ENCODE peak calls at places on chromosomes 12 and 14, in six cellular contexts. J is upper lobe of right lung, F is cardiac muscle cell, Z is Panc1, G is kidney, M is AG09309. I is an unnamed sample.

GRCh38 chr12:112904571-112904970 is 2.2 kb upstream of the OAS1 start:
- DNase-seq in J (no peak), F (no peak), Z (no peak), G (no peak), M (no peak), I (no peak)

GRCh38 chr12:10130042-10130441 is at the start of gene CLEC7A:
- DNase-seq in J (no peak), F (no peak), Z (no peak), G (no peak), M (no peak), I (no peak)

GRCh38 chr12:22356231-22356630 is 21.7 kb upstream of the ST8SIA1 start:
- DNase-seq in J (no peak), F (no peak), Z (no peak), G (no peak), M (no peak), I (no peak)

GRCh38 chr12:127809236-127809635 is 457.7 kb upstream of the TMEM132C start:
- DNase-seq in J (no peak), F (no peak), Z (no peak), G (no peak), M (peak), I (no peak)

GRCh38 chr12:57708296-57708695 is 14.4 kb downstream of the OS9 start:
- DNase-seq in J (no peak), F (no peak), Z (no peak), G (no peak), M (no peak), I (no peak)

GRCh38 chr14:60226296-60226695 is 22.7 kb upstream of the PPM1A start:
- DNase-seq in J (no peak), F (no peak), Z (no peak), G (no peak), M (no peak), I (no peak)

GRCh38 chr14:87102979-87103378 is 890.0 kb downstream of the GALC start:
- DNase-seq in J (no peak), F (no peak), Z (no peak), G (no peak), M (no peak), I (no peak)

GRCh38 chr14:66434464-66434863 is 51.7 kb upstream of the CCDC196 start:
- DNase-seq in J (no peak), F (no peak), Z (no peak), G (no peak), M (no peak), I (no peak)

GRCh38 chr12:24780969-24781368 is 167.9 kb downstream of the BCAT1 start:
- DNase-seq in J (no peak), F (no peak), Z (no peak), G (no peak), M (peak), I (no peak)

GRCh38 chr14:68670344-68670725 is 122.5 kb downstream of the ZFP36L1 start:
- DNase-seq in J (no peak), F (no peak), Z (no peak), G (no peak), M (no peak), I (no peak)

GRCh38 chr12:116213014-116213413 is 64.5 kb downstream of the MED13L start:
- DNase-seq in J (no peak), F (no peak), Z (no peak), G (no peak), M (no peak), I (no peak)

GRCh38 chr12:120758798-120759590 is 33.4 kb downstream of the ACADS start:
- DNase-seq in J (no peak), F (no peak), Z (no peak), G (no peak), M (no peak), I (no peak)

GRCh38 chr12:115243933-115244628 is 560.1 kb upstream of the TBX3 start:
- DNase-seq in J (no peak), F (no peak), Z (no peak), G (no peak), M (no peak), I (no peak)

GRCh38 chr12:21138016-21138415 is 7.0 kb downstream of the SLCO1B1 start:
- DNase-seq in J (no peak), F (no peak), Z (no peak), G (no peak), M (no peak), I (no peak)

GRCh38 chr14:86311151-86311550 is 781.2 kb downstream of the FLRT2 start:
- DNase-seq in J (no peak), F (no peak), Z (no peak), G (no peak), M (no peak), I (no peak)

GRCh38 chr12:127941332-127941731 is 325.6 kb upstream of the TMEM132C start:
- DNase-seq in J (no peak), F (no peak), Z (no peak), G (no peak), M (no peak), I (no peak)

DNA sequence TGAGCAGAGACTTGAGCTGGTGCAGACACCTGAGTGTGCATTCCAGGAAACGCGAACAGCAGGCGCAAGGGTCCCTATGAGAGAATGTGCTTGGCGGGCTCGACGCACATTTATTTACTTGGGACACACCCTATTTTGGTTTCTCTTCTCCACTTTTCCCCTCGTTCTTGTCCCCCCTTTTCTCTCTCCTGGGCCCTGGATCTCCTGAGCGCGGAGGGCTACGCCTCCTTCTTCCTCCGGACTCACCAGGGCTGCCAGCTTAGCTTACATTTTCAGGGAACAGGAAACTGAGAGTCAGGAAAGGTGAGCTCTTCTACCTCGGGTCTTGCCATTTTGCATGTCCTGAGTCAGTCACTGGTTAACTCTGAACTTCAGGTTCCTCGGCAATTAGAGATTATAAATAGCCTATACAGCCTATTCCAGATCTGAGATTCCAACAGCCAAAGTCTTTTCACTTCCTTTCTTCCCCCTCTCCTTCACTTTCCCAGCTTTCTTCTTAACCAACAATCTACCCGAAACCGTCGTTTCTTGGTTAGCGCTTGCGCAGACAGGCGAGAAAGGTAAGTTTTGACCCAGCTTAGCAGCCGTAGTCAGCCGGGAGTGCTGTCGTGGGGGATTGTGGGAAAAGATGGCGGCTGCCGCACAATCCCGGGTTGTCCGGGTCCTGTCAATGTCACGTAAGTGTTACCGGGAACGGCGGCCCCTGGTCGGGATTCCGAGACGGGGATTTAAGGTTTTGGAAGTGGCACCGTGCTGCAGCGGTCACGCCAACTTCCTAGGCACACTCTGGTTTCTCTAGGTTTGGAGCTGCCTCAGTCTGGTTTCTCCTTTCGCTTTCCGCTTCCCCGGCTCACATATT is at the start of the genes AKAP3 and NDUFA9:
- DNase-seq in J (peak), F (peak), Z (peak), G (peak), M (peak), I (peak)
- H3K4me3 ChIP-seq in J (peak), F (peak), Z (peak), G (peak), M (peak), I (peak)

DNA sequence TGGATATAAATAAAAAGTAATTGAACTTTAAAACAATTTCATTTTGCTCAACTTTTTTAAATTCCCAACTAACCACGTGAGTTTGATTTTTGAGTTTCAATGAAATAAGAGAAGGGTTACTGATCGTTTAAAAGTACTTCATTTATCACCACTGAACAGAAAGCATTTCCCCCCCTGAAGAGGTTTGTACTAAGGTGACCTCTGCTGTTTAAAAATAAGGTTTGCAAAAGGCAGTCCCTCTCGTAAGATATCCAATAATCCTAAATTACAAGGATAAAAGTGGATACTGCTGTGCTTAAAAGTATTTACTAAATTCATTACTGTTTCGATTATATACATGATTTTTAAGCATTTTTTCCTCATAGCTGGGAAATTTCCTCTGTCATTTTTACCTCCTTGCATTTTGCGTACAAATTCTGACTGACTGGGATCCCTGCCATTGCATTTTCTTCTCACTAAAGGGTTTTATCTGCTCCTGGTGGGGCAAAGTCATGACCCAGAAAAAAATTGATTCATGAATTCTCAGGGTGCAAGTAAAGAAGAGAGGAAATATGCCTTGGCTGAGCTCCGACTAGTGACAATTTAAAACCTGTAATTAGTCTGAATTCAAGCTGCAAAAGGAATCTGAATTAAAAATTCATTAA is 463.8 kb downstream of the PRKD1 start:
- DNase-seq in J (no peak), F (peak), Z (no peak), G (no peak), M (no peak), I (no peak)
- TF ChIP-seq CTCF in J (no peak), F (peak), Z (no peak), G (no peak), M (peak), I (no peak)

GRCh38 chr12:13100610-13100881 is 2.9 kb downstream of the GSG1 start:
- DNase-seq in J (no peak), F (no peak), Z (no peak), G (no peak), M (no peak), I (no peak)

GRCh38 chr12:13100882-13101769 is 2.3 kb downstream of the GSG1 start:
- DNase-seq in J (peak), F (peak), Z (no peak), G (peak), M (peak), I (peak)

GRCh38 chr12:13099066-13099909 is 4.2 kb downstream of the GSG1 start:
- DNase-seq in J (no peak), F (no peak), Z (no peak), G (no peak), M (no peak), I (no peak)

GRCh38 chr12:13101854-13102375 is 1.6 kb downstream of the GSG1 start:
- DNase-seq in J (no peak), F (no peak), Z (no peak), G (no peak), M (no peak), I (no peak)

DNA sequence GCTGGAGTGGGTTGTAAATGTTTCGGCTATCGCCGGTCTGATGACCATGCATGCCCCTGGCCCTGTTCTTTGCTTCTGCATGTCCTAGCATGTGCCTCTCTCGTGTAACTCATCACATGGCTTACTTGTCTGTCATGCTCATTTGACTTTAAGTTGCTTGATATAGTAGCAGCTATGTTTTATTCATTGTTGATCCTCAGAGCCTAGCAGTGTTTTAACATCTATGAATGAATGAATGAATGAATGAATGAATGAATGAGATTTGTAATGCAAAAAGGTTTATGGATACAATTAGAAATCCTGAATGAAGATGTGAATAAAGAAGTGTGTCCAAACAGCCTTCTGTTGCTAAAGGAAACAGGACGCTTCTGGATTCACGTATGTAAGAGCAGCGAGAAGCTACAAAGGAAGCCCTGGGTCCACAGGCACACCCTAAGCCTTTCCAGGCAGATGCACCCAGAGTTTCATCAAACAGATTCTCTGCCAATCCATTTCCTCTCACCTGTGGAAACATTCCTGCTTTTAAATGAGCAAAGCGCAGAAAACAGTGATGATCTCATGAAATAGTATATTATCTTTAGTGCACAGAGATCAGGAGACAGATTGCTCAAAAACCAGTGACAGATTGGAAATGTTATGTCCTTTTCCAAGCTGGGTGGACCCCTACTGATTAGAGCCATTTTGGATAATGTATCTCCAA is 3.4 kb downstream of the GSG1 start:
- DNase-seq in J (no peak), F (no peak), Z (no peak), G (no peak), M (no peak), I (no peak)
- H3K4me3 ChIP-seq in J (no peak), F (no peak), Z (no peak), G (peak), M (no peak), I (no peak)

DNA sequence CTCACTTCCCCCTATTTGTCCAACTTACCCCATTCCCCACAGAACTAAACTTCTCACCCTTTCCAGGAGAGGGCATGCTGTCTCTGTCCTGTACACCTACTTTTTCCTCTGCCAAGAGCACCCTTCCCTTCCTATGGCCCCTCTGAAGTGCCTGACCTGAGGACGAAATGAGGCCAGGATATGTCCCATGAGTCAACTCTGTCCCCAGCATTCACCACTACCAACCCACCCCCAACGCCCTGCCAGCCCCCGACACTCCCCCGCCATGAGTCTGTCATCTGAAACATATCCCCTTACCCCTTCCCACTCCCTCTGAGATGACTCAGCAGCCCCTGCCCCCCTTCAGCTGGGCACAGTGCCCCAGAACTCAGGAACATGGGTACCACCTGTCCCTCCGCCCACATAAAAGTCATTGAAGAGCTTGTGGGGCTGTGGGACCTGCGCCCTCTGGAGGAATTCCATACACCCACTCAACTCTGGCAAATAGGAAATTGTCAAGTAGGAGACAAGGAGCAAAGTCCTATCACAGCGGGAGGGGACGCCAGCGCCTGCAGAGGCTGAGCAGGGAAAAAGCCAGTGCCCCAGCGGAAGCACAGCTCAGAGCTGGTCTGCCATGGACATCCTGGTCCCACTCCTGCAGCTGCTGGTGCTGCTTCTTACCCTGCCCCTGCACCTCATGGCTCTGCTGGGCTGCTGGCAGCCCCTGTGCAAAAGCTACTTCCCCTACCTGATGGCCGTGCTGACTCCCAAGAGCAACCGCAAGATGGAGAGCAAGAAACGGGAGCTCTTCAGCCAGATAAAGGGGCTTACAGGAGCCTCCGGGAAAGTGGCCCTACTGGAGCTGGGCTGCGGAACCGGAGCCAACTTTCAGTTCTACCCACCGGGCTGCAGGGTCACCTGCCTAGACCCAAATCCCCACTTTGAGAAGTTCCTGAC is 26.3 kb downstream of the ITGA7 start:
- DNase-seq in J (peak), F (peak), Z (no peak), G (peak), M (no peak), I (no peak)
- TF ChIP-seq CTCF in J (peak), F (peak), Z (peak), G (peak), M (peak), I (no peak)

GRCh38 chr12:26121323-26121740 is 3.5 kb downstream of the BHLHE41 start:
- DNase-seq in J (no peak), F (no peak), Z (no peak), G (no peak), M (no peak), I (no peak)
- H3K4me3 ChIP-seq in J (peak), F (no peak), Z (peak), G (peak), M (no peak), I (no peak)

DNA sequence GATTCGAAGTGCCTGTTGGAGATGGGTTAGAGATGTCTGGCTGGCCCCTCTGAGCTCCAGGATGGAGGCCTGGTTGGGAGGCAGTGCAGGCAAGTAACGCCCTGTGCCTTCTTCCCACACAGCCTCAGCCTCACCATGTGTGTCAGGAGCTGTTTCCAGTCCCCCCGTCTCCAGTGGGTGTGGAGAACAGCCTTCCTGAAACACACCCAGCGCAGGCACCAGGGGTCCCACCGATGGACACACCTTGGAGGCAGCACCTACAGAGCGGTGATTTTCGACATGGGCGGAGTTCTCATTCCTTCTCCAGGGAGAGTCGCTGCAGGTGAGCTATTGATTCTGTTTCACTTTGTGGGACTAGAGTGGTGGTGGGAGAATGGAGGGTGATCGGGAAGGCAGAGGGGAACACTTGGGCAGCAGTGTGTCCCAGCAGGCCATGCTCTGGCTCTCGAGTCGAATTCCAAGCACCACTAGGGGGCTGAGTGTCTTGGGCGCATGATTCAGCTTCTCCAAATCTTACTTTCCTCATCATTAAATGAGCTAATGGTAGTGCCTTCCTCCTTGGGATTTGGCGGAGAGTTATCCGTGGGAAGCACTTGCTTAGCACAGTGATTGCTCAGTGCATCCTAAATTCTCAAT is 6.8 kb downstream of the ACAD10 start:
- DNase-seq in J (no peak), F (no peak), Z (no peak), G (no peak), M (no peak), I (no peak)
- TF ChIP-seq CTCF in J (no peak), F (peak), Z (peak), G (no peak), M (peak), I (no peak)

DNA sequence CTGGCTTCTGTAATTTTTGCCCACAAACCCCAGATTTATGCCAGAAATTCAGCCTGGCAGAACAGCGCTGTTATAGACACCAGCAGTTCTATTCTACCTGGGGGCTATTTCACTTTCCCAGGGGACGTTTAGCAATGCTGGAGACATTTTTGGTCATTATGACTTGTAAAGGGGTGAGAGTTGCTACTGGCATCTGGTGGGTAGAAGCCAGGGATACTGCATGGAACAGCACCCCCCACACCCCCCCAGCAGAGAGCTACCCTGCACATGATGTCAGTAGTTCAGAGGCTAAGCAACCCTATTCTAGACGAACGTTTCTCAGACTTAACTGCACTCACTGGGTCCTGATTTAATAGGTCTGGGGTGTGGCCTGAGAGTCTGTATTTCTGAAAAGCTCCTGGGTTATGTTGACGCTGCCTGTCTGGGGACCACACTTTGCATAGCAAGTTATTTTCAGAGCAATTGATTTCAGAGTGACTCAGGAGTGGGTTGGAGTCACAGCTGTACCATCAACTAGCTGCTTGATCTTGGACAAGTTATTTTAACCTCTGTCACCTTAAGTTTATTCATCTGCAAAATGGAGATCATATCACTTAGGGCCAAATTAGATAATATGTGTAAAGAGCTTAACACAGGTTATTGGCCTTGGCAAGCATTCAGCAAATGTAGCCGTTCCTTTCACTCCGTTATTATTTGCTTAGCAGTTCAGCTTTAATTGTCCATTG is 48.5 kb downstream of the CHST11 start:
- DNase-seq in J (no peak), F (peak), Z (no peak), G (no peak), M (no peak), I (no peak)
- H3K4me3 ChIP-seq in J (no peak), F (no peak), Z (no peak), G (no peak), M (no peak), I (no peak)

GRCh38 chr14:36605506-36605857 is 23.1 kb upstream of the NKX2-8 start:
- DNase-seq in J (no peak), F (no peak), Z (no peak), G (no peak), M (no peak), I (no peak)
- TF ChIP-seq CTCF in J (no peak), F (no peak), Z (no peak), G (no peak), M (peak), I (no peak)

GRCh38 chr14:61568572-61569011 is 126.7 kb upstream of the HIF1A start:
- DNase-seq in J (peak), F (peak), Z (no peak), G (peak), M (no peak), I (peak)
- H3K4me3 ChIP-seq in J (peak), F (no peak), Z (peak), G (peak), M (no peak), I (peak)